ENCODE peak calls at places on chromosomes 3 and 15, in seven cellular contexts. Z is thoracic aorta; K is esophagus squamous epithelium; W is Panc1; U is H9; A is left ventricle myocardium inferior; V is CD4-positive, alpha-beta T cell. H is an unnamed sample.

GRCh38 chr15:71999807-72000206 is 118.1 kb downstream of the MYO9A start:
- DNase-seq in Z (no peak), K (no peak), V (no peak), W (no peak), U (no peak), A (no peak), H (no peak)

GRCh38 chr15:86863226-86863915 is 783.7 kb downstream of the AGBL1 start:
- DNase-seq in V (no peak), K (no peak), W (no peak), A (no peak), U (no peak), Z (no peak), H (peak)

GRCh38 chr3:111362286-111363009 is 179.5 kb upstream of the CD96 start:
- DNase-seq in U (no peak), A (no peak), W (no peak), K (no peak), Z (no peak), V (no peak), H (no peak)

GRCh38 chr3:3665546-3665945 is 133.7 kb upstream of the LRRN1 start:
- DNase-seq in A (no peak), V (no peak), Z (no peak), K (no peak), W (no peak), U (no peak), H (no peak)

GRCh38 chr3:117790256-117790987 is 1080.8 kb downstream of the TUSC7 start:
- DNase-seq in V (no peak), Z (no peak), U (no peak), W (no peak), A (no peak), K (no peak), H (no peak)

GRCh38 chr15:60583194-60583593 is 104.3 kb upstream of the ICE2 start:
- DNase-seq in K (no peak), V (no peak), U (no peak), A (no peak), Z (no peak), W (no peak), H (no peak)

GRCh38 chr3:178456942-178457341 is 79.3 kb upstream of the KCNMB2 start:
- DNase-seq in V (no peak), W (no peak), Z (no peak), U (no peak), A (no peak), K (no peak), H (peak)

GRCh38 chr3:193930247-193930646 is 205.7 kb upstream of the HES1 start:
- DNase-seq in Z (no peak), V (no peak), W (no peak), K (no peak), U (no peak), A (no peak), H (no peak)

GRCh38 chr3:40994611-40995010 is 204.7 kb upstream of the CTNNB1 start:
- DNase-seq in Z (no peak), U (no peak), V (no peak), W (no peak), A (no peak), K (no peak), H (no peak)

GRCh38 chr3:152234657-152235375 is 33.9 kb upstream of the MBNL1 start:
- DNase-seq in W (no peak), U (no peak), K (no peak), V (no peak), Z (no peak), A (no peak), H (no peak)

GRCh38 chr3:62876064-62876463 is 848 bp upstream of the CADPS start:
- DNase-seq in W (no peak), V (no peak), K (no peak), U (peak), Z (no peak), A (peak), H (peak)

GRCh38 chr15:32819406-32819930 is 101.7 kb downstream of the GREM1 start:
- DNase-seq in A (no peak), K (no peak), V (no peak), Z (no peak), U (no peak), W (no peak), H (no peak)
- H3K27ac ChIP-seq in A (no peak), K (no peak), V (no peak), Z (no peak), U (no peak), W (no peak), H (no peak)

DNA sequence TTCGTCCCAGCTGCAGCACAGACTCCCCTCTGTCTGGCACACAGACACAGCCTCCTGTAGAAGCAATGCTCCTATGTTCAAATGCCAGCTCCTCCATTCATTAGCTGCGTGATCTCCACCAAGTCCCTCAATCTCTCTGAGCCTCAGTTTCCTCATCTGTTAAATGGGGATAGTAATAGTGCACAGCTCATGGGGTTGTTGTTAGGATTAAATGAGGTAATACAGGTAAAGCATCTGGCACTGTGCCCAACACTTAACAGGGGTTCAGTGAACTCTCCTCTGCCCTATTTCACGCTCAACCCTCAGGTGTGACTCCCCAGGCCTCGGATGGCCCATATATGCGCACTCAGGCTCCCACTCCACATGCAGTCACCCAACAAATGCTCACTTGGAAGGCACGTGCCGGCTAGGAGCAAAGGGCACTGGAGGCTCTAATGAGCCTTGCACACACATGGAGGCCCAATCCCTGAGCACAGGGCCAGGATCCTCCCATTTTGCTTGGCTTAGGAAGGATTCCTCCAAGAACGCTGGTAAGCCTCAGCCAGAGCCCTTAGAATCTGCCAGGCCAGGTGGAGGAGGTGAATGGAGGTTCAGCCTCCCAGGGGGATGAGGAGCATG is 176.0 kb upstream of the LINGO1 start:
- DNase-seq in K (no peak), U (no peak), A (no peak), Z (no peak), W (no peak), V (no peak), H (no peak)
- TF ChIP-seq CTCF in K (no peak), U (no peak), A (no peak), Z (no peak), W (no peak), V (no peak), H (no peak)

GRCh38 chr15:40106203-40107161 is 2.2 kb downstream of the BMF start:
- DNase-seq in Z (no peak), V (no peak), A (peak), W (no peak), K (no peak), U (peak), H (peak)

GRCh38 chr15:40108061-40108854 is 421 bp downstream of the BMF start:
- DNase-seq in K (no peak), V (no peak), A (peak), U (no peak), Z (peak), W (no peak), H (peak)

GRCh38 chr15:40110866-40111550 is 2.3 kb upstream of the BMF start:
- DNase-seq in W (no peak), K (no peak), A (no peak), Z (no peak), V (no peak), U (no peak), H (no peak)

GRCh38 chr15:40111888-40112287 is 3.2 kb upstream of the BMF start:
- DNase-seq in W (no peak), U (no peak), K (no peak), V (no peak), Z (no peak), A (no peak), H (no peak)

GRCh38 chr15:40108855-40109735 is at the start of gene BMF:
- DNase-seq in K (peak), V (peak), Z (peak), A (peak), U (peak), W (peak), H (peak)
- H3K27ac ChIP-seq in K (peak), V (no peak), Z (peak), A (peak), U (no peak), W (peak), H (peak)

DNA sequence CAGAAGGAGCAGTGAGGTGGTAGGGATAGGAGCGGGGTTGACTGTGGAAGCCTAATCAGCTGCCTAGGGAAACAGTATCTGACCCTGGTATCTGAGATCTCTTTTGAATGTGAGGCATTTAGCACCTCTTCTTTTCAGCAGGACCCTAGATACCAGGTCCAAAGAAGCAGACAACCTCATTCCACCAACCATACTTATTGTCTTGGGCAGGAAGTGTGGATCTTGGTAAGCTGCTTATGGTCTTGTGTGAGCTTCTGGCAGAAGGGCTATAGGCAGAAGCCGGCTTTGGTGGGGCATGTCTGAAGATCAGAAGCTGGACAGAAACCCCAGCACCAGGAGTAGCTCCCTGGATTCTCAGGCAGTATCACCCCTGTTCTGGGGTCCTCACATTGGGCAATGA is 65.6 kb downstream of the TIPARP start:
- DNase-seq in A (no peak), U (no peak), K (no peak), W (no peak), Z (no peak), V (no peak), H (no peak)
- TF ChIP-seq CTCF in A (no peak), U (no peak), K (no peak), W (no peak), Z (no peak), V (no peak), H (no peak)

GRCh38 chr15:57171414-57171813 is 204.9 kb upstream of the CGNL1 start:
- DNase-seq in U (no peak), Z (no peak), A (no peak), K (no peak), W (no peak), V (no peak), H (no peak)
- H3K27ac ChIP-seq in U (no peak), Z (no peak), A (no peak), K (no peak), W (no peak), V (no peak), H (no peak)

GRCh38 chr3:128066111-128066510 is 13.9 kb downstream of the SEC61A1 start:
- DNase-seq in K (no peak), Z (no peak), V (no peak), A (no peak), U (no peak), W (no peak), H (no peak)

GRCh38 chr3:128070898-128071591 is 18.8 kb downstream of the SEC61A1 start:
- DNase-seq in K (no peak), U (no peak), W (no peak), A (no peak), V (no peak), Z (no peak), H (no peak)

GRCh38 chr3:128067481-128067880 is 15.2 kb downstream of the SEC61A1 start:
- DNase-seq in Z (no peak), U (no peak), K (no peak), V (no peak), W (no peak), A (no peak), H (no peak)

GRCh38 chr3:128069271-128069670 is 17.0 kb downstream of the SEC61A1 start:
- DNase-seq in U (no peak), Z (no peak), K (no peak), A (no peak), V (no peak), W (no peak), H (no peak)

GRCh38 chr3:128068156-128068620 is 16.0 kb downstream of the SEC61A1 start:
- DNase-seq in U (peak), V (no peak), A (no peak), Z (no peak), W (no peak), K (no peak), H (peak)
- TF ChIP-seq CTCF in U (peak), V (peak), A (peak), Z (peak), W (peak), K (peak), H (peak)

GRCh38 chr15:99113547-99114271 is 8.8 kb downstream of the SYNM start:
- DNase-seq in K (no peak), Z (no peak), W (no peak), A (no peak), U (no peak), V (no peak), H (no peak)
- H3K27ac ChIP-seq in K (peak), Z (peak), W (no peak), A (peak), U (no peak), V (no peak), H (no peak)

GRCh38 chr3:106139834-106140233 is 271.0 kb upstream of the CBLB start:
- DNase-seq in K (no peak), V (no peak), W (no peak), A (no peak), Z (no peak), U (no peak), H (no peak)

GRCh38 chr3:106140471-106140870 is 271.7 kb upstream of the CBLB start:
- DNase-seq in U (no peak), W (no peak), A (no peak), Z (no peak), V (no peak), K (no peak), H (no peak)

GRCh38 chr3:106144051-106144450 is 275.2 kb upstream of the CBLB start:
- DNase-seq in K (no peak), Z (no peak), V (no peak), W (no peak), U (no peak), A (no peak), H (no peak)
- TF ChIP-seq CTCF in K (no peak), Z (no peak), V (no peak), W (no peak), U (no peak), A (no peak), H (no peak)

GRCh38 chr15:40265355-40265754 is 17.5 kb downstream of the ANKRD63 start:
- DNase-seq in A (no peak), W (no peak), V (no peak), K (no peak), U (no peak), Z (no peak), H (no peak)

GRCh38 chr15:40266828-40267304 is 16.0 kb downstream of the ANKRD63 start:
- DNase-seq in Z (peak), A (no peak), U (no peak), W (peak), K (no peak), V (no peak), H (peak)

GRCh38 chr15:40264321-40265153 is 18.3 kb downstream of the ANKRD63 start:
- DNase-seq in Z (no peak), W (no peak), K (no peak), V (no peak), A (no peak), U (no peak), H (no peak)

GRCh38 chr15:40265875-40266274 is 17.0 kb downstream of the ANKRD63 start:
- DNase-seq in K (no peak), U (no peak), W (no peak), V (no peak), Z (no peak), A (no peak), H (no peak)

DNA sequence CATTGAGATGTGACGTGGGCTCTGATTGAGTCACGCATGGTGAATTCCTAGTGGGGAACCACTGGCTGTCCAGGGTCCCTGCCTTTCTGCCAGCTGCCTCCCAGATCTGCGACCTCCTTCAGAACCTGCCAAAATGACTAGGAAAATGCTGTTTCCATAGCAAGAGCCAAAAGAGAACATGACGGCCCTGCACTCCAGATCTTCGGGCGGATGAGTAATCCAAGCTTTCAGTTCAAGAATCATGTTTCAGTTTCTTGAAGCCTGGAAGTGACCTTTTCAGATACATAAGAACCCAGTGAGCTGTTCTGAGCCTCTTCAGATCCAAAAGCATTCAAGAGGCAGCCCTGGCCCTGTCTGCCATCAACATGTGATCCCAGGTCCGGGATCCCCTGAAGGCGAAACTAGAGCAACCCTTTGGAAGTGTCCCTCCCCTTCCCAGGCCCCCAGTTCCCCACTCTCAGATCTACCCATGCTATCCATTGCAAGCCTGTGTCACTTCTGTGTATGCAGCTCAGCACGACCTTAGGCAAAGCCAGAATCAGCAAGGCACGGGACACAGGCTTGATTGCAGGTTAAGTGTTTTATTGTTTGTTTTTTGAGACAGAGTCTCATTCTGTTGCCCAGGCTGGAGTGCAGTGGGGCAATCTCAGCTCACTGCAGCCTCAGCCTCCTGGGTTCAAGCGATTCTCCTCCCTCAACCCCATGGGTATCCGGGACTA is 19.7 kb downstream of the ANKRD63 start:
- DNase-seq in K (no peak), V (no peak), U (no peak), A (no peak), W (no peak), Z (no peak), H (peak)
- H3K27ac ChIP-seq in K (no peak), V (no peak), U (no peak), A (no peak), W (no peak), Z (no peak), H (no peak)